ENCODE peak calls at places on chromosome 9, in nine cellular contexts. One of them, this sample, is unnamed.

GRCh38 chr9:87141124-87141523 is 193.8 kb upstream of the GAS1 start:
- DNase-seq in mesendoderm: peak; percentile 50
- DNase-seq in fibroblast of the aortic adventitia: no peak
- DNase-seq in fibroblast of pulmonary artery: no peak
- DNase-seq in choroid plexus epithelial cell: no peak
- DNase-seq in WERI-Rb-1: no peak
- DNase-seq in cardiac muscle cell: no peak
- DNase-seq in HAP-1: no peak
- DNase-seq in adrenal gland: no peak
- DNase-seq in this sample: no peak

GRCh38 chr9:78030553-78031270 is 899 bp downstream of the GNAQ start:
- DNase-seq in fibroblast of the aortic adventitia: peak; percentile 25
- DNase-seq in fibroblast of pulmonary artery: peak; percentile 35
- DNase-seq in mesendoderm: peak; percentile 79
- DNase-seq in cardiac muscle cell: peak; percentile 55
- DNase-seq in HAP-1: no peak
- DNase-seq in WERI-Rb-1: peak; percentile 69
- DNase-seq in adrenal gland: peak; percentile 45
- DNase-seq in choroid plexus epithelial cell: peak; percentile 49
- DNase-seq in this sample: no peak

GRCh38 chr9:70675868-70676370 is 261.5 kb upstream of the KLF9 start:
- DNase-seq in WERI-Rb-1: no peak
- DNase-seq in choroid plexus epithelial cell: no peak
- DNase-seq in HAP-1: peak; percentile 96
- DNase-seq in adrenal gland: no peak
- DNase-seq in mesendoderm: no peak
- DNase-seq in fibroblast of pulmonary artery: no peak
- DNase-seq in cardiac muscle cell: no peak
- DNase-seq in fibroblast of the aortic adventitia: no peak
- DNase-seq in this sample: no peak

GRCh38 chr9:80804873-80805272 is 884.5 kb downstream of the TLE1 start:
- DNase-seq in fibroblast of the aortic adventitia: no peak
- DNase-seq in adrenal gland: no peak
- DNase-seq in WERI-Rb-1: no peak
- DNase-seq in HAP-1: no peak
- DNase-seq in cardiac muscle cell: no peak
- DNase-seq in choroid plexus epithelial cell: no peak
- DNase-seq in fibroblast of pulmonary artery: no peak
- DNase-seq in mesendoderm: no peak
- DNase-seq in this sample: no peak

GRCh38 chr9:74861773-74862172 is 25.9 kb downstream of the TRPM6 start:
- DNase-seq in mesendoderm: peak; percentile 22
- DNase-seq in adrenal gland: no peak
- DNase-seq in cardiac muscle cell: no peak
- DNase-seq in fibroblast of pulmonary artery: no peak
- DNase-seq in choroid plexus epithelial cell: no peak
- DNase-seq in HAP-1: no peak
- DNase-seq in WERI-Rb-1: no peak
- DNase-seq in fibroblast of the aortic adventitia: no peak
- DNase-seq in this sample: no peak

GRCh38 chr9:24245988-24246387 is 299.7 kb downstream of the IZUMO3 start:
- DNase-seq in choroid plexus epithelial cell: peak; percentile 46
- DNase-seq in WERI-Rb-1: peak; percentile 8
- DNase-seq in adrenal gland: no peak
- DNase-seq in fibroblast of pulmonary artery: peak; percentile 21
- DNase-seq in cardiac muscle cell: peak; percentile 45
- DNase-seq in HAP-1: peak; percentile 56
- DNase-seq in fibroblast of the aortic adventitia: peak; percentile 10
- DNase-seq in mesendoderm: peak; percentile 43
- DNase-seq in this sample: no peak

GRCh38 chr9:113454914-113455761 is 8.4 kb upstream of the RGS3 start:
- DNase-seq in choroid plexus epithelial cell: peak; percentile 91
- DNase-seq in cardiac muscle cell: peak; percentile 88
- DNase-seq in mesendoderm: peak; percentile 96
- DNase-seq in fibroblast of the aortic adventitia: peak; percentile 98
- DNase-seq in fibroblast of pulmonary artery: peak; percentile 92
- DNase-seq in WERI-Rb-1: no peak
- DNase-seq in adrenal gland: peak; percentile 81
- DNase-seq in HAP-1: no peak
- DNase-seq in this sample: peak; percentile 66

GRCh38 chr9:72551306-72551705 is 29.9 kb downstream of the TMC1 start:
- DNase-seq in fibroblast of pulmonary artery: no peak
- DNase-seq in HAP-1: no peak
- DNase-seq in mesendoderm: no peak
- DNase-seq in WERI-Rb-1: peak; percentile 79
- DNase-seq in cardiac muscle cell: no peak
- DNase-seq in fibroblast of the aortic adventitia: no peak
- DNase-seq in choroid plexus epithelial cell: no peak
- DNase-seq in adrenal gland: no peak
- DNase-seq in this sample: no peak

DNA sequence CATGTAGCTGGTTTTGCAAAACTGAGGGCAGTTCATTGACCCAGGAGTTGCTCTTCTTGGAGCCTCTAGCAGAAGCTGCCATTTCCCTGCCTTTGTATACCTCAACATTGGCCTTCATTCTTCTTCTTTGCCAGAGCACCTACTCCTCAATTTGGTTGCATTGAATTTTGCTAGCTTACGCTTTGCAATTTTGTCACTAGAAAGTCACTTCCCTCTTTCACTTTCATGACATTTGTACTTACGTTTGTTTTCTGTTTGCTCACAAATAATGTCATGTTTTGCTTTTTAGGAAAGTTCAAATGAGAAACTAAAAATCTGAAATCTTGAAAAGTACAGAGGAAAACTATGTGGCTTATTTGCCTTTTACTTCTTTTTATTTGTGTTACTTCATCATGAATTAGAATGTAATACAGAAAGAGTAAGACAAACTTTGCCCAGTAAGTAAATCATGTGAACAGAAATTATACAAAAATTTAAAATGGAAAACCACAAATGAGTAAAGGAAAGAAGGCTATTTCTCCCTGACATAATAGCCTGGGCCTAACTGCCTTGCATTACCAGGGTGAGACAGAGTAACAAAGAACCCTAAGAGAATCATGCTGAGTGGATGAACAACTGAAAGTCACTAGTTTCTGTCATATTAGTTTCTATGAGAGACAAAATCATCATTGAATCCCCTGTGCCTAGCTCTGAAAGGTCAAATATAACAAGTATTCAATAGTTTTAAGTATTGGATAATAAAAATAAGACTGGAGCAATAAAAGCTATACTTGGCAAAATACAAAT is 7.4 kb upstream of the IFNA1 start:
- DNase-seq in choroid plexus epithelial cell: no peak
- DNase-seq in WERI-Rb-1: no peak
- DNase-seq in cardiac muscle cell: no peak
- DNase-seq in mesendoderm: no peak
- DNase-seq in adrenal gland: no peak
- DNase-seq in HAP-1: no peak
- DNase-seq in fibroblast of pulmonary artery: no peak
- DNase-seq in fibroblast of the aortic adventitia: no peak
- DNase-seq in this sample: no peak
- H3K4me3 ChIP-seq in choroid plexus epithelial cell: no peak overlapping the region
- H3K4me3 ChIP-seq in WERI-Rb-1: no peak overlapping the region
- H3K4me3 ChIP-seq in cardiac muscle cell: no peak overlapping the region
- H3K4me3 ChIP-seq in mesendoderm: no peak overlapping the region
- H3K4me3 ChIP-seq in adrenal gland: no peak overlapping the region
- H3K4me3 ChIP-seq in HAP-1: no peak overlapping the region
- H3K4me3 ChIP-seq in fibroblast of pulmonary artery: no peak overlapping the region
- H3K4me3 ChIP-seq in fibroblast of the aortic adventitia: no peak overlapping the region
- H3K4me3 ChIP-seq in this sample: no peak overlapping the region

GRCh38 chr9:135198889-135199288 is 111.4 kb downstream of the OLFM1 start:
- DNase-seq in WERI-Rb-1: peak; percentile 36
- DNase-seq in HAP-1: no peak
- DNase-seq in adrenal gland: no peak
- DNase-seq in cardiac muscle cell: peak; percentile 23
- DNase-seq in mesendoderm: no peak
- DNase-seq in fibroblast of the aortic adventitia: no peak
- DNase-seq in choroid plexus epithelial cell: no peak
- DNase-seq in fibroblast of pulmonary artery: no peak
- DNase-seq in this sample: no peak

GRCh38 chr9:135201711-135202110 is 114.2 kb downstream of the OLFM1 start:
- DNase-seq in WERI-Rb-1: no peak
- DNase-seq in fibroblast of pulmonary artery: no peak
- DNase-seq in fibroblast of the aortic adventitia: no peak
- DNase-seq in mesendoderm: no peak
- DNase-seq in cardiac muscle cell: no peak
- DNase-seq in HAP-1: no peak
- DNase-seq in adrenal gland: no peak
- DNase-seq in choroid plexus epithelial cell: no peak
- DNase-seq in this sample: no peak

GRCh38 chr9:135196474-135196873 is 109.0 kb downstream of the OLFM1 start:
- DNase-seq in mesendoderm: no peak
- DNase-seq in fibroblast of pulmonary artery: no peak
- DNase-seq in fibroblast of the aortic adventitia: no peak
- DNase-seq in cardiac muscle cell: no peak
- DNase-seq in adrenal gland: no peak
- DNase-seq in choroid plexus epithelial cell: no peak
- DNase-seq in WERI-Rb-1: no peak
- DNase-seq in HAP-1: no peak
- DNase-seq in this sample: no peak

GRCh38 chr9:135198144-135198543 is 110.7 kb downstream of the OLFM1 start:
- DNase-seq in cardiac muscle cell: no peak
- DNase-seq in WERI-Rb-1: no peak
- DNase-seq in choroid plexus epithelial cell: no peak
- DNase-seq in HAP-1: no peak
- DNase-seq in fibroblast of the aortic adventitia: no peak
- DNase-seq in mesendoderm: no peak
- DNase-seq in adrenal gland: no peak
- DNase-seq in fibroblast of pulmonary artery: no peak
- DNase-seq in this sample: no peak

DNA sequence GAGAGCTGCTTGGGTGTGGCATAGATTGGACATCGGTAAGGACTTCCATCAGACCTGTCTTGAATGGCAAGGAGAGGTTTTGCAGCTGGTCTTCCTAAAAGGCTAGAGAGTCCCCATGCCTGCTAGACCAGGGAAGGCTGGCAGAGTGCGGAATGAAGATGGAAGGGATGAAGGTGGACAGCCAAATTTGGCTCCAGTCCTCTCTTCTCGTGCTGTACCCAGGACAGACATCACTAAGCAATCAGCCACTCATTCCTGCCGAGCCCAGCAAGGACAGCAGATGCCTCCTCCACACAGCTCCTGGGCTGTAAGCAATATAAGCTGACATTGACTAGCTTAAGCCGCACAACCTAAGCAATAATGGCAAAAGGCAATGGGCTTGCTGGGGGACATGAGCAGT is 112.0 kb downstream of the OLFM1 start:
- DNase-seq in fibroblast of pulmonary artery: no peak
- DNase-seq in choroid plexus epithelial cell: no peak
- DNase-seq in HAP-1: no peak
- DNase-seq in adrenal gland: no peak
- DNase-seq in WERI-Rb-1: peak; percentile 42
- DNase-seq in fibroblast of the aortic adventitia: no peak
- DNase-seq in cardiac muscle cell: no peak
- DNase-seq in mesendoderm: no peak
- DNase-seq in this sample: no peak
- H3K4me3 ChIP-seq in fibroblast of pulmonary artery: no peak overlapping the region
- H3K4me3 ChIP-seq in choroid plexus epithelial cell: no peak overlapping the region
- H3K4me3 ChIP-seq in HAP-1: no peak overlapping the region
- H3K4me3 ChIP-seq in adrenal gland: no peak overlapping the region
- H3K4me3 ChIP-seq in WERI-Rb-1: no peak overlapping the region
- H3K4me3 ChIP-seq in fibroblast of the aortic adventitia: no peak overlapping the region
- H3K4me3 ChIP-seq in cardiac muscle cell: no peak overlapping the region
- H3K4me3 ChIP-seq in mesendoderm: no peak overlapping the region
- H3K4me3 ChIP-seq in this sample: no peak overlapping the region

GRCh38 chr9:126147186-126147585 is 179.4 kb upstream of the MVB12B start:
- DNase-seq in WERI-Rb-1: no peak
- DNase-seq in mesendoderm: no peak
- DNase-seq in fibroblast of the aortic adventitia: no peak
- DNase-seq in fibroblast of pulmonary artery: no peak
- DNase-seq in choroid plexus epithelial cell: no peak
- DNase-seq in adrenal gland: no peak
- DNase-seq in cardiac muscle cell: no peak
- DNase-seq in HAP-1: peak; percentile 34
- DNase-seq in this sample: no peak

GRCh38 chr9:126146254-126147145 is 180.1 kb upstream of the MVB12B start:
- DNase-seq in fibroblast of the aortic adventitia: no peak
- DNase-seq in adrenal gland: peak; percentile 20
- DNase-seq in fibroblast of pulmonary artery: no peak
- DNase-seq in choroid plexus epithelial cell: peak; percentile 12
- DNase-seq in mesendoderm: peak; percentile 87
- DNase-seq in WERI-Rb-1: peak; percentile 78
- DNase-seq in cardiac muscle cell: peak; percentile 69
- DNase-seq in HAP-1: peak; percentile 85
- DNase-seq in this sample: no peak

GRCh38 chr9:126145887-126146253 is 180.8 kb upstream of the MVB12B start:
- DNase-seq in cardiac muscle cell: no peak
- DNase-seq in fibroblast of the aortic adventitia: no peak
- DNase-seq in mesendoderm: no peak
- DNase-seq in fibroblast of pulmonary artery: no peak
- DNase-seq in HAP-1: no peak
- DNase-seq in WERI-Rb-1: no peak
- DNase-seq in adrenal gland: no peak
- DNase-seq in choroid plexus epithelial cell: no peak
- DNase-seq in this sample: no peak

GRCh38 chr9:126144215-126144614 is 182.4 kb upstream of the MVB12B start:
- DNase-seq in cardiac muscle cell: peak; percentile 34
- DNase-seq in fibroblast of pulmonary artery: no peak
- DNase-seq in HAP-1: no peak
- DNase-seq in WERI-Rb-1: no peak
- DNase-seq in fibroblast of the aortic adventitia: no peak
- DNase-seq in mesendoderm: no peak
- DNase-seq in choroid plexus epithelial cell: no peak
- DNase-seq in adrenal gland: no peak
- DNase-seq in this sample: no peak

DNA sequence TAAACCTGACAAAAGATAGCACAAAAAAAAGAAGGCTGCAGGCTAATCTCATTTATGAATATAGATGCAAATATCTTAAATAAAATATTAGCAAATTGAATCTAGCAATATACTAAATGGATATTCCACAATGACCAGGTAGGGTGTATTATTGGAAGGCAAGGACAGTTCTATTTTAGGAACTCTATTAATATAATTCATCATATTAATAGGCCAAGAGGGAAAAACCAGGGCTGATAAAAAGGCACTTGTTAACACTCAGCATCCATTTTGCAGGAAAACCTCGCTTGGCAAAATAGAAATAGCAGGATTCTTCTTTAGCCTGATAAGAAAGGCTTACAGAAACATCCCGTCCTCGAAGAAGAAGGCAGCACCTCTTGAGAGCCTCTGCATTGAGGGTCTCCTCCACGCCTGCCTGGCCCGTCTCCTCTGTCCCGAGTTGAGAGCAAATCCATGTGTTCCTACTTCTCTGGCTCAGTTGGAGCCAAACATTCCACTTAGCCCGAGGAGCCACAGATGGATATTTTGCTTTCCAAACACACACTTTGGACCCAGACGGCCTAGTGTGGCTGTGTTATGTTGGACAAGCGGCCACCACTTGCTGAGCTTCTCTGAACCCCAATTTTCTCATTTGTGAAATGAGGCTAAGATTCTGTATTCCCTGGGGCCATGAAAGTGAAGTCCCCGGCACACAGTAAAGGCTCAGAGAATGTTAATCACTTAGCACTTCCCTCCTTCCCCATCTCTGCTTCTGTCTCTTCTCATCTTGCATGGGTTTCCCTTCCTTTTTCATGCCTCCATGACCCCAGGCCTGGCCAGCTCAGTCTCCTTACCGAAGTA is 181.8 kb upstream of the MVB12B start:
- DNase-seq in adrenal gland: peak; percentile 2
- DNase-seq in choroid plexus epithelial cell: no peak
- DNase-seq in fibroblast of the aortic adventitia: no peak
- DNase-seq in HAP-1: no peak
- DNase-seq in WERI-Rb-1: no peak
- DNase-seq in fibroblast of pulmonary artery: no peak
- DNase-seq in cardiac muscle cell: peak; percentile 23
- DNase-seq in mesendoderm: no peak
- DNase-seq in this sample: no peak
- H3K4me3 ChIP-seq in adrenal gland: no peak overlapping the region
- H3K4me3 ChIP-seq in choroid plexus epithelial cell: no peak overlapping the region
- H3K4me3 ChIP-seq in fibroblast of the aortic adventitia: no peak overlapping the region
- H3K4me3 ChIP-seq in HAP-1: no peak overlapping the region
- H3K4me3 ChIP-seq in WERI-Rb-1: no peak overlapping the region
- H3K4me3 ChIP-seq in fibroblast of pulmonary artery: no peak overlapping the region
- H3K4me3 ChIP-seq in cardiac muscle cell: no peak overlapping the region
- H3K4me3 ChIP-seq in mesendoderm: no peak overlapping the region
- H3K4me3 ChIP-seq in this sample: no peak overlapping the region

GRCh38 chr9:116750543-116750942 is 63.4 kb downstream of the TRIM32 start:
- DNase-seq in choroid plexus epithelial cell: no peak
- DNase-seq in fibroblast of pulmonary artery: no peak
- DNase-seq in mesendoderm: no peak
- DNase-seq in cardiac muscle cell: no peak
- DNase-seq in HAP-1: no peak
- DNase-seq in adrenal gland: no peak
- DNase-seq in fibroblast of the aortic adventitia: no peak
- DNase-seq in WERI-Rb-1: no peak
- DNase-seq in this sample: no peak

GRCh38 chr9:116756995-116757394 is 69.9 kb downstream of the TRIM32 start:
- DNase-seq in WERI-Rb-1: no peak
- DNase-seq in fibroblast of the aortic adventitia: no peak
- DNase-seq in mesendoderm: peak; percentile 85
- DNase-seq in fibroblast of pulmonary artery: no peak
- DNase-seq in adrenal gland: no peak
- DNase-seq in cardiac muscle cell: no peak
- DNase-seq in HAP-1: no peak
- DNase-seq in choroid plexus epithelial cell: no peak
- DNase-seq in this sample: no peak

GRCh38 chr9:116749176-116749575 is 62.1 kb downstream of the TRIM32 start:
- DNase-seq in mesendoderm: no peak
- DNase-seq in choroid plexus epithelial cell: no peak
- DNase-seq in WERI-Rb-1: no peak
- DNase-seq in adrenal gland: no peak
- DNase-seq in cardiac muscle cell: no peak
- DNase-seq in HAP-1: no peak
- DNase-seq in fibroblast of the aortic adventitia: no peak
- DNase-seq in fibroblast of pulmonary artery: no peak
- DNase-seq in this sample: no peak

DNA sequence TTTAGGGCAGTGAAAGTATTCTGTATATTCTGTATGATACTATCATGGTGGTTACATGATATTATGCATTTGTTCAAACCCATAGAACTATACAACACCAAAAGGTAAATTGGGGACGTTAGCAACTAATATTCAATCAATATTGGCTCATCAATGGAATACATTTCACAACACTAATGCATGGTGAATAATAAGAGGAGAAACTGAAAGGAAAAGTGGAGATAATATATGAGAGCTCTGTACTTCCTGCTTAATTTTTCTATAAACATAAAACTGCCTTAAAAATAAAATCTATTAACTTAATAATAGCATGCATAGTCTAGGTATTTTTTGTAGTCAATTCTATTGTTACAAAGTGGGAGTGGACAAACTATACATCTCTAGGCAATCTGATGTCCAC is 66.3 kb downstream of the TRIM32 start:
- DNase-seq in choroid plexus epithelial cell: no peak
- DNase-seq in WERI-Rb-1: no peak
- DNase-seq in fibroblast of pulmonary artery: no peak
- DNase-seq in HAP-1: no peak
- DNase-seq in cardiac muscle cell: no peak
- DNase-seq in mesendoderm: no peak
- DNase-seq in adrenal gland: no peak
- DNase-seq in fibroblast of the aortic adventitia: no peak
- DNase-seq in this sample: no peak
- H3K4me3 ChIP-seq in choroid plexus epithelial cell: no peak overlapping the region
- H3K4me3 ChIP-seq in WERI-Rb-1: no peak overlapping the region
- H3K4me3 ChIP-seq in fibroblast of pulmonary artery: no peak overlapping the region
- H3K4me3 ChIP-seq in HAP-1: no peak overlapping the region
- H3K4me3 ChIP-seq in cardiac muscle cell: no peak overlapping the region
- H3K4me3 ChIP-seq in mesendoderm: no peak overlapping the region
- H3K4me3 ChIP-seq in adrenal gland: no peak overlapping the region
- H3K4me3 ChIP-seq in fibroblast of the aortic adventitia: no peak overlapping the region
- H3K4me3 ChIP-seq in this sample: no peak overlapping the region